ENCODE peak calls at places on chromosomes 12 and 14, in four cellular contexts. W is GM12878, I is K562, Z is HepG2. N is an unnamed sample.

GRCh38 chr14:83384253-83384652 is 1850.6 kb upstream of the SEL1L start:
- DNase-seq in Z (no peak), W (no peak), I (no peak), N (no peak)

GRCh38 chr12:89968151-89968699 is 259.6 kb upstream of the ATP2B1 start:
- DNase-seq in I (no peak), W (no peak), Z (no peak), N (no peak)

GRCh38 chr14:53019391-53019790 is 68.5 kb upstream of the FERMT2 start:
- DNase-seq in W (no peak), I (no peak), Z (no peak), N (no peak)

GRCh38 chr12:22733756-22734155 is 108.8 kb downstream of the ETNK1 start:
- DNase-seq in Z (no peak), I (no peak), W (no peak), N (no peak)

GRCh38 chr14:23371865-23372264 is 744 bp upstream of the IL25 start:
- DNase-seq in I (no peak), Z (no peak), W (no peak), N (no peak)

GRCh38 chr12:118494776-118495175 is 118.4 kb downstream of the SUDS3 start:
- DNase-seq in Z (no peak), W (no peak), I (no peak), N (no peak)

GRCh38 chr12:95543305-95543704 is 8.0 kb downstream of the USP44 start:
- DNase-seq in I (no peak), Z (no peak), W (no peak), N (no peak)

GRCh38 chr14:105533391-105533790 is 7.0 kb downstream of the TMEM121 start:
- DNase-seq in Z (no peak), I (no peak), W (no peak), N (no peak)

GRCh38 chr12:851913-852312 is 97.6 kb downstream of the RAD52 start:
- DNase-seq in W (no peak), I (no peak), Z (no peak), N (no peak)

GRCh38 chr14:53153702-53154112 is 584 bp upstream of the DDHD1 start:
- DNase-seq in Z (no peak), W (no peak), I (no peak), N (no peak)

GRCh38 chr12:121774968-121775474 is 18.5 kb downstream of the RHOF start:
- DNase-seq in W (no peak), I (no peak), Z (no peak), N (no peak)

DNA sequence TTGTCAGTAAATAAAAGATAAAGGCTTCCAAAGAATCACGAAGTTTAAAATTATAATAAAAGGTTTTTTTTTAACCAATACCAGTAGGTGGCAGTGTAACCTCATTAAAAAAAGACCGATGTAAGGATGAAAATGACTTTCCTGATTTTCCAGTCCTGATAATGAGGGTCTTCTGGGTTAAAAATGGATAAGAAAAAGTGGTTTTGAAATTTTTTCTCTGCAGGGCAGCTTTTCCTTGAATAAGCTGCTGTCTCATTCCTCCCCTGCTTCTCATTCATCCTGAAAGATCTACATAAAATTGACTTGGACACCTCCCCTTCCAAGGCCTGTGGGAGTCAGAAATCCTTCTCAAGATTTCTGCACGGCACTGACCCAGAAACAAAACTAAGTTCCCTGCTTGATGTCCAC is 58.9 kb upstream of the FBXO33 start:
- DNase-seq in I (peak), W (no peak), Z (peak), N (peak)
- TF ChIP-seq SP1 in I (no peak), W (no peak), Z (no peak), N (no peak)

DNA sequence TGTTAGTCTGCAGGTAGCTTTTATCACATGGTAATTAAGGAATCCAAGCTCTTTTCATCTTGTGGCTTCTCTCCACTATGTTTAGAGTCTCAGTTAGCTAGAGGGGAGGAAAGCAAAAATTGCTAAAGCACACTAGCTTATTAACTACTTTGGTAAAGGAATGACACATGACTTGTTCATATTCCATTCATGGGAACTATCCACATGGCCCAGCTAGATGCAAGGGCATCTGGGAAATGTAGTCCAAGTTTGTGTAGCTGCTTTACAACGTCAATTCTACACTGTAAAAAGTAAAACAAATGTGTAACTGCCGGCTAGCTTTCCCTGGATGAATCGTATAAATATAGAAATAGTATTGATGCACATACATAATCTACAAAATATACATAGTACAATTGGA is 244.5 kb upstream of the LRFN5 start:
- DNase-seq in Z (no peak), W (no peak), I (no peak), N (peak)
- TF ChIP-seq FOXK2 in Z (no peak), W (no peak), I (no peak), N (no peak)

GRCh38 chr12:11580125-11580751 is 69.2 kb upstream of the ETV6 start:
- DNase-seq in I (no peak), W (peak), Z (no peak), N (no peak)
- TF ChIP-seq SP1 in I (no peak), W (peak), Z (no peak), N (no peak)

GRCh38 chr12:104886418-104887401 is 71.4 kb downstream of the SLC41A2 start:
- DNase-seq in I (no peak), Z (no peak), W (no peak), N (no peak)
- TF ChIP-seq FOXK2 in I (no peak), Z (no peak), W (no peak), N (no peak)

DNA sequence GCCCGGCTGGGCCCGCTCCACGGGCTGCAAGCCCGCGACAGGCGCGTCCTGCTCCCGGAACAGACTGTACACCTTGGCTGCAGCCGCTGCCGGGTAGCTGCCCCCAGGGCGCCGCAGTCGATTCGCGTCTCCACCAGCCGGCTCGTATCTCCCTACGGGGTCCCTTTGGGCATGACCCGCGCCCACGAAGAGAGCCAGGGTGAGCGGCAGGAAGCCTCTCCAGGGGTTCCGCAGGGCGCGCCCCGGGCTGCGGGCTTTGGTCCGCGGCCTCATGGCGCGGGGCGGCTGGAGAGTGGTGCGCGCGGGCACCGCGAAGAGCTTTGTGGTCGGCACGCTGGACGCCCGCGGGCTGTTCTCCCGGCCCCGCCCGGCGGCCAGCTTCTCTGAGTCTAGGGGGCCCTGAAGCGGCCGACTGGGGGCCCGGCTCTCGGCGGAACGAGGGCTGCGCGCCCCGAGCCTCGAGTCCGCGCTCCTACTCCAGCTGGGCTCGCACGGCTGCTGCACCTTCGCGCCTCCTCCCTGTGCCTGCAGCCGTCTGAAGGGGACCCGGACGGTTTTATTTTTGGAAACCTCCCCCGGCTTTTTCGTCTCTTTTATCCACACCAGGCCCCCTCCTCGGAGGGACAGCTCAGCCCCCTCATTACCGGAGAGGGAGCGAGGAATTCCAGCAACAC is at the start of gene LTBP2:
- DNase-seq in W (no peak), I (peak), Z (no peak), N (no peak)
- TF ChIP-seq SP1 in W (no peak), I (no peak), Z (no peak), N (no peak)

DNA sequence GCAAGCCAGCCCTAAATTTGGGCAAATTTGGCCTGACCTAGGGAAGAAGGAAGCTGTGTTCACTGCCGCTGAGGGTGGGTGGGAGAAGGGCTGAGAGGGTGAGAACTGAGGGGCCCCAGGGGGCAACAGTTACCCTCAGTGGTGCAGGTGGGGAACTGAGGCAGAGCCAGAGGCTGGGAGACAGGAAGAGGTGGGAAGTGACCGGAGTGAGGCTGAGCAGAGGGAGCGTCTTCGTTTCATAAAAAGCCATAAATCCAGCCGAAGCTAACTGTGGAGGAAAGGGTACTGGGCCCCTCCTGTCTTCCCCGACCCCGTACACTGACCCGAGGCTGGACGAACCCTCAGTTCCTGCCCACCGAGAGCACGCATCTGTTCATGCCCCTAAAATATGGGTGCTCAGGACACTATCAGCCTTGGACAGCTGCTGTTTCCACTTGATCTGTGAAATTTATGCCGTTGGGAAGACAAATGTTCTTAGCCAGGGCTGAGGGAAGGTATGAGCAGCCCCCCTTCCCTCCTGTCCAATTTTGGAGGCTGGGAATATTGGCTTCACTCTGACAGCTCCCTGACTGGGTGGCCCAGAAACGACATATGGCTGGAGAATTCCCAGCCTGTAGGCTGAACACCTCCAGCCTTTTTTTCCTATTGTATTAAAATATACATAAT is 116.5 kb downstream of the KIF26A start:
- DNase-seq in W (no peak), I (no peak), Z (no peak), N (no peak)
- TF ChIP-seq FOXK2 in W (no peak), I (no peak), Z (no peak), N (no peak)

GRCh38 chr12:78473561-78473960 is 391.0 kb upstream of the SYT1 start:
- DNase-seq in W (no peak), Z (no peak), I (no peak), N (no peak)

GRCh38 chr12:78473136-78473535 is 391.4 kb upstream of the SYT1 start:
- DNase-seq in I (no peak), Z (no peak), W (no peak), N (no peak)

DNA sequence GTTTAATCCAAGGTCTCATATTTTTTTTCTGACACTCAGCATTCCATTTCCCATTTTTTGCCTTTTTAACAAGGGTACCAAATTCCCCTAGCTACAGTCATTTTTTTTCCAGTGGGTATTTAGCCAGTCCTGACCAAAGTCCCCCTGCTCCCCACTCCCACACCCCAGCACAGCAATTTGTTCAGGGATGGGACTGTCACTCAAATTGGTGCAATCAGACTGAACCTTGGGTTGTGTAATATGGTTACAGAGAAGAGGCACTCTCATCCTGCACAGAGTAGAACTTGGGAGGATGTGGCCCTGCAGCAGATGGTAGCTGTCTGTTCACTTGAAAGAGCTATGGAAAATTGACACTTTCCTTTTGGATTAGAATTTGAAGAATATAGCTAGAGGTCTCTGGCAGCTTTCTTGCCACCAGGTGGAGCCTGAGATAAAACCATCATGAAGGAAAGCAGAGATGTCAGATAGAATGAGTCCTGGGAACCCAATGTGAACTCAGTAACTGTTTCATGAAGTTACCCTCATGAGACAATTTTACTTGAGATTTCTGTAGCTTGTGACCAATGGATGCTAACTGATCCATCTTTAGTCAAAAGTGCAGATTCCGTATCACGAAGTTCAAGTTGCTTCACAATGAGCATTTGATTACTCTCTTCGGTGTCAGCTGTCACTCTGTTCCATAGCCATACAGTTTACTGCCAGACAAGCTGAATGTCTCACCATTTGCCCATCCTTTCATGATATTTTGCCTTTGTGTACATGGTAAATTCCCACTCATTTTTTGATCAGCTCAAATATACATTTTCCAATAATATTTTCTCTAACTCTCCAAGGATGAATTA is 394.0 kb upstream of the SYT1 start:
- DNase-seq in I (no peak), W (no peak), Z (peak), N (peak)
- TF ChIP-seq SP1 in I (no peak), W (no peak), Z (no peak), N (no peak)

DNA sequence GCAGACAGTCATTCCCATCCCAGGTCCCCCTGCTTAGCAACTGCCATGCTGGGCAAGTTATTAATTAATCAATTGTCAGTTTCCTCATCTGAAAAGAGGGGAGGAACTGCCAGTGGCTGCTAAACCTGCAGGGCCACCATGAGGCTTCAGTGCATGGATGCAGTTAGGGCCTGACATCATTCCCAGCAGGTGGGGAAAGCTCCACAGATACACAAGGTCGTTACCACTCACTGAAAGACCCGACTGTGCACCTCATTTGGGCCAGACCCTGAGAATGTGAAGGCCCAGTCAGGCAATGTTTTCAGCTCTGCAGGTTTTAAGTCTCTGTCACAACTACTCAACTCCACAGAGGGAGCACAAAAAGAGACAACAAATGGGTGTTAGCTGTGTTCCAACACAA is 85.1 kb upstream of the GPR68 start:
- DNase-seq in I (no peak), W (no peak), Z (no peak), N (no peak)
- TF ChIP-seq FOXK2 in I (no peak), W (no peak), Z (no peak), N (no peak)

DNA sequence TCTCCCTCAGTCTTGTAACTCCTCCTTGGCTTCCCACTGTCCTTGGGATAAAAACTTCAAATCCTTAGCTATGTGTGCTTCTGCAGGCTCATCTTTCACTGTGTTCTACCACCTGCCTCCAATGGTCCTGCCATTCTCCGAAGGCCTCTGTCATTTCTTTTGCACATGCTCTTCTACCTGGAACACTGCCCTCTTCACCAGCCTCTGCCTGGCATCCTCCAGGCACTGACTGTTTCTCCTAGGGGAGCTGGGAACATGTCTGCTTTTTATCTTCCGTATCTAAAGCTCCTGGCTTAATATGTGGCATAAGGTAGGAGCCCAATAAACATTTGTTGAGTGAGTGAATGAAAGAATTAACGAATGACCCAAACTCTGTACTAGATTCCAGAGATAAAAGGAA is 603.3 kb upstream of the TMEM132C start:
- DNase-seq in W (no peak), Z (no peak), I (no peak), N (no peak)
- TF ChIP-seq SP1 in W (no peak), Z (no peak), I (no peak), N (no peak)

GRCh38 chr12:57518920-57519757 is 1.2 kb downstream of the DDIT3 start:
- DNase-seq in I (no peak), W (no peak), Z (peak), N (peak)
- TF ChIP-seq FOXK2 in I (no peak), W (no peak), Z (no peak), N (no peak)